ENCODE peak calls at places on chromosomes 7 and 10, in seven cellular contexts. G, M, U, R, O, W and P are unnamed samples.

GRCh38 chr10:93280699-93281366 is 201.3 kb downstream of the MYOF start:
- DNase-seq in G (no peak), M (no peak), U (peak), R (peak), O (no peak), W (no peak), P (peak)

GRCh38 chr10:46539596-46540411 is 16.7 kb downstream of the GPRIN2 start:
- DNase-seq in G (no peak), M (peak), U (no peak), R (no peak), O (peak), W (peak), P (no peak)

GRCh38 chr10:8056891-8057331 is 2.4 kb downstream of the GATA3 start:
- DNase-seq in G (peak), M (peak), U (no peak), R (no peak), O (no peak), W (no peak), P (no peak)

GRCh38 chr10:42596196-42596595 is 42.2 kb downstream of the ZNF33B start:
- DNase-seq in G (no peak), M (no peak), U (no peak), R (no peak), O (peak), W (no peak), P (no peak)

GRCh38 chr10:97659589-97659988 is 19.1 kb downstream of the PI4K2A start:
- DNase-seq in G (no peak), M (peak), U (no peak), R (no peak), O (peak), W (no peak), P (no peak)

GRCh38 chr7:3960045-3960772 is 659.2 kb downstream of the SDK1 start:
- DNase-seq in G (no peak), M (no peak), U (no peak), R (no peak), O (no peak), W (no peak), P (no peak)

GRCh38 chr10:42242135-42242805 is 396.1 kb downstream of the ZNF33B start:
- DNase-seq in G (no peak), M (no peak), U (no peak), R (no peak), O (no peak), W (no peak), P (no peak)

GRCh38 chr7:158776474-158776873 is 52.8 kb downstream of the ESYT2 start:
- DNase-seq in G (no peak), M (no peak), U (no peak), R (no peak), O (no peak), W (no peak), P (no peak)

GRCh38 chr7:69814421-69814962 is 216.2 kb downstream of the AUTS2 start:
- DNase-seq in G (peak), M (no peak), U (peak), R (peak), O (no peak), W (no peak), P (no peak)

GRCh38 chr10:71525721-71526120 is 129.0 kb downstream of the CDH23 start:
- DNase-seq in G (no peak), M (no peak), U (no peak), R (no peak), O (no peak), W (no peak), P (no peak)

GRCh38 chr7:30750574-30751256 is 1.2 kb upstream of the INMT start:
- DNase-seq in G (no peak), M (peak), U (no peak), R (no peak), O (peak), W (no peak), P (no peak)

GRCh38 chr10:86668297-86669165 is at the start of gene LDB3:
- DNase-seq in G (no peak), M (peak), U (peak), R (no peak), O (peak), W (no peak), P (no peak)

GRCh38 chr7:77538186-77538907 is 1.3 kb downstream of the PTPN12 start:
- DNase-seq in G (peak), M (peak), U (peak), R (peak), O (peak), W (peak), P (peak)

GRCh38 chr7:24587853-24588252 is 14.6 kb downstream of the PALS2 start:
- DNase-seq in G (peak), M (peak), U (peak), R (peak), O (no peak), W (no peak), P (no peak)

GRCh38 chr7:73831656-73832579 is 1.1 kb downstream of the CLDN4 start:
- DNase-seq in G (no peak), M (no peak), U (peak), R (peak), O (no peak), W (peak), P (peak)

GRCh38 chr10:93406367-93407145 is 75.6 kb downstream of the MYOF start:
- DNase-seq in G (no peak), M (peak), U (peak), R (no peak), O (peak), W (peak), P (no peak)

GRCh38 chr10:119370046-119370770 is 162.8 kb downstream of the GRK5 start:
- DNase-seq in G (no peak), M (peak), U (peak), R (no peak), O (peak), W (peak), P (no peak)

GRCh38 chr7:157442993-157443831 is 106.4 kb downstream of the DNAJB6 start:
- DNase-seq in G (no peak), M (no peak), U (no peak), R (no peak), O (no peak), W (no peak), P (no peak)

GRCh38 chr10:102519246-102519805 is 15.6 kb downstream of the SUFU start:
- DNase-seq in G (no peak), M (no peak), U (no peak), R (no peak), O (no peak), W (no peak), P (no peak)

GRCh38 chr10:17510242-17510908 is 56.0 kb upstream of the ST8SIA6 start:
- DNase-seq in G (no peak), M (no peak), U (no peak), R (no peak), O (no peak), W (no peak), P (no peak)

GRCh38 chr7:45646996-45647411 is 72.8 kb downstream of the ADCY1 start:
- DNase-seq in G (no peak), M (no peak), U (no peak), R (no peak), O (peak), W (no peak), P (no peak)

GRCh38 chr7:35405461-35405860 is 151.6 kb upstream of the TBX20 start:
- DNase-seq in G (no peak), M (no peak), U (no peak), R (no peak), O (no peak), W (no peak), P (no peak)

GRCh38 chr7:123601530-123601929 is at the start of gene ASB15:
- DNase-seq in G (no peak), M (no peak), U (no peak), R (no peak), O (no peak), W (no peak), P (no peak)

GRCh38 chr7:121369462-121369861 is 26.6 kb downstream of the FAM3C start:
- DNase-seq in G (no peak), M (peak), U (no peak), R (no peak), O (peak), W (no peak), P (no peak)

GRCh38 chr10:57964371-57964770 is 303.3 kb downstream of the IPMK start:
- DNase-seq in G (no peak), M (no peak), U (no peak), R (no peak), O (peak), W (no peak), P (no peak)

GRCh38 chr10:77226434-77226833 is 411.2 kb downstream of the KCNMA1 start:
- DNase-seq in G (no peak), M (no peak), U (peak), R (no peak), O (no peak), W (no peak), P (no peak)

GRCh38 chr10:351770-352318 is 216.6 kb downstream of the ZMYND11 start:
- DNase-seq in G (no peak), M (no peak), U (no peak), R (no peak), O (no peak), W (no peak), P (no peak)

GRCh38 chr7:140698477-140698876 is 2.0 kb downstream of the NDUFB2 start:
- DNase-seq in G (no peak), M (no peak), U (no peak), R (no peak), O (no peak), W (no peak), P (no peak)

GRCh38 chr7:138684360-138684759 is 16.8 kb downstream of the SVOPL start:
- DNase-seq in G (no peak), M (no peak), U (no peak), R (no peak), O (no peak), W (no peak), P (no peak)

GRCh38 chr10:95655571-95656290 is 780 bp downstream of the ALDH18A1 start:
- DNase-seq in G (peak), M (peak), U (peak), R (no peak), O (peak), W (peak), P (no peak)

GRCh38 chr7:92833766-92834605 is 2.4 kb downstream of the CDK6 start:
- DNase-seq in G (peak), M (peak), U (peak), R (peak), O (peak), W (peak), P (no peak)

GRCh38 chr7:35430547-35431153 is 176.8 kb upstream of the TBX20 start:
- DNase-seq in G (no peak), M (no peak), U (peak), R (peak), O (no peak), W (peak), P (peak)

GRCh38 chr10:58531084-58531695 is 18.5 kb downstream of the BICC1 start:
- DNase-seq in G (peak), M (peak), U (peak), R (peak), O (peak), W (peak), P (peak)

DNA sequence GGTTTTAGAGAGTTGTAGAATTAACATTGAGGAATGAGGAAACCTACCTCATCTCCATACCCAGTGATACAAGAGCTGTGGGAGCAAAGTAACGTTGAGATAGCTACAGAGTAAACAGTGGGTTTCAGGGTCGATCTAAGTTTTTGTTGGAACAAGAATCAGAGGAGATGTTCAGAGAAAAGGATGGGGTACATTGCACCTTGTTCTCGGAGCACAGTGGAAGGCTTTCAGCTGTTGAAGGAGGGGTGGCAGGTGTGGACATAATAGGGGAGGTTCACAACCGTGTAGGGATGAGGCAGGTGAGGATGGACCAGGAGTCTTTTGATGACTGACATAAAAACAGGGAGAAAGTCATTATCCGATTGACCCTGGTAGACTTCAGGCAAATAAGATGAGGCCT is 121.7 kb downstream of the MLLT10 start:
- DNase-seq in G (no peak), M (no peak), U (no peak), R (no peak), O (no peak), W (no peak), P (no peak)
- H3K18ac ChIP-seq in G (no peak), M (no peak), U (no peak), R (no peak), O (no peak), W (no peak), P (no peak)

DNA sequence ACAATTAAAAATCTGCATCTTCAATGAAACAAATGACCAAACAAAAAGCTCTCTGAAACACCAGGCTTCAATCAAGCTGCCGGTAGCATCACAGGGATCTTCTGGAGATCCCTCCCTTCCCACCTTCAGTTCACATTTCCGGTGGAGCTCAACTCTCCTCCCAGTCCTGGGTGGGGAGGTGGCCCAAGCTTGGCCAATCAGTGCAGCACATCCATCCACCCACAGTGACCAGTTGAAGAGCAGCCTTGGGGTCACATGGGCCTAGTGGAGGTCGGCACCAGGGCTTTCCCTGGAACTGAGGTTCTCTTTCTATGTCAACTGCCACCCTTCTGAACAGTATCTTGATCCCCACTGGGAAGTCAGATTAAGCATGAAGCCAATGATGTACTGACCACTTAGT is 620.1 kb upstream of the MGMT start:
- DNase-seq in G (no peak), M (no peak), U (peak), R (no peak), O (no peak), W (no peak), P (no peak)
- H3K18ac ChIP-seq in G (no peak), M (no peak), U (no peak), R (no peak), O (no peak), W (no peak), P (no peak)

GRCh38 chr10:44578271-44578670 is 193.4 kb upstream of the CXCL12 start:
- DNase-seq in G (no peak), M (no peak), U (no peak), R (no peak), O (no peak), W (no peak), P (no peak)
- H3K18ac ChIP-seq in G (no peak), M (no peak), U (no peak), R (no peak), O (no peak), W (no peak), P (no peak)

GRCh38 chr10:79028456-79029010 is 40.2 kb upstream of the ZMIZ1 start:
- DNase-seq in G (no peak), M (no peak), U (no peak), R (no peak), O (no peak), W (no peak), P (no peak)
- H3K18ac ChIP-seq in G (no peak), M (no peak), U (no peak), R (no peak), O (no peak), W (no peak), P (no peak)

GRCh38 chr10:36111676-36112075 is 469.6 kb upstream of the FZD8 start:
- DNase-seq in G (no peak), M (no peak), U (peak), R (no peak), O (no peak), W (no peak), P (no peak)
- H3K18ac ChIP-seq in G (no peak), M (no peak), U (no peak), R (no peak), O (no peak), W (no peak), P (no peak)

GRCh38 chr10:78381072-78381471 is 347.4 kb downstream of the RPS24 start:
- DNase-seq in G (no peak), M (no peak), U (no peak), R (peak), O (no peak), W (no peak), P (no peak)

GRCh38 chr10:78374331-78375028 is 340.8 kb downstream of the RPS24 start:
- DNase-seq in G (no peak), M (no peak), U (no peak), R (no peak), O (no peak), W (no peak), P (no peak)

GRCh38 chr10:78377362-78377761 is 343.7 kb downstream of the RPS24 start:
- DNase-seq in G (no peak), M (peak), U (peak), R (no peak), O (no peak), W (no peak), P (no peak)

GRCh38 chr10:78375854-78376785 is 342.5 kb downstream of the RPS24 start:
- DNase-seq in G (no peak), M (no peak), U (no peak), R (no peak), O (no peak), W (no peak), P (no peak)

DNA sequence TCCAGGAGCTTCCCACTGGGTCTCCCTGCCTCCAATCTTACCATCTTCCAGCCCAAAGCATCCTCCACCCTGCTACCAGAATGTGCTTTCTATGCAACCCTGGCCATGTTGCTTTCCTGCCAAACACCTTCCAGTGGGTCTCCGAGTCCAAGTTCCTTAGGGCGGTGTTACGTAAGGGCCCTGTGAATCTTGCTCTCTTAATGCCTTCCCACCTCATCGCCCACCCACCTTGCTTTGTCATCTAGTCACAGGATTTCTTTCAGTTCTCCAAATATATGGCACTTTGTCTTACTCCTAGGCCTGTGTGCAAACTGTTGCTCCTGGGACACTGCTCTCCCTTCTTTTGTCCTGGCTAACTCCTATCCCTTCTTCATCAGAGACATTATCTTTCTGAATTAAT is 344.5 kb downstream of the RPS24 start:
- DNase-seq in G (no peak), M (no peak), U (no peak), R (no peak), O (no peak), W (no peak), P (no peak)
- H3K18ac ChIP-seq in G (no peak), M (no peak), U (no peak), R (no peak), O (no peak), W (no peak), P (no peak)

GRCh38 chr10:13472359-13472758 is 56.5 kb downstream of the BEND7 start:
- DNase-seq in G (no peak), M (no peak), U (no peak), R (no peak), O (no peak), W (no peak), P (no peak)

GRCh38 chr10:13470270-13470669 is 58.5 kb downstream of the BEND7 start:
- DNase-seq in G (no peak), M (no peak), U (peak), R (no peak), O (no peak), W (no peak), P (no peak)

GRCh38 chr10:13475124-13475523 is 53.7 kb downstream of the BEND7 start:
- DNase-seq in G (no peak), M (no peak), U (no peak), R (no peak), O (no peak), W (no peak), P (no peak)

GRCh38 chr10:13473986-13474385 is 54.8 kb downstream of the BEND7 start:
- DNase-seq in G (no peak), M (no peak), U (no peak), R (no peak), O (no peak), W (no peak), P (no peak)
- H3K18ac ChIP-seq in G (no peak), M (no peak), U (no peak), R (no peak), O (no peak), W (no peak), P (no peak)

GRCh38 chr7:82810558-82811259 is 352.0 kb downstream of the PCLO start:
- DNase-seq in G (peak), M (peak), U (peak), R (no peak), O (peak), W (no peak), P (no peak)
- H3K18ac ChIP-seq in G (no peak), M (no peak), U (no peak), R (no peak), O (no peak), W (no peak), P (no peak)

GRCh38 chr10:131938681-131939080 is 37.9 kb downstream of the PPP2R2D start:
- DNase-seq in G (no peak), M (no peak), U (no peak), R (no peak), O (no peak), W (peak), P (no peak)
- H3K18ac ChIP-seq in G (no peak), M (no peak), U (no peak), R (no peak), O (no peak), W (no peak), P (no peak)

GRCh38 chr7:7134036-7134435 is 48.3 kb upstream of the C1GALT1 start:
- DNase-seq in G (no peak), M (no peak), U (no peak), R (no peak), O (no peak), W (no peak), P (no peak)
- H3K18ac ChIP-seq in G (no peak), M (no peak), U (no peak), R (no peak), O (no peak), W (no peak), P (no peak)